ENCODE peak calls at places on chromosomes 7 and 10, in ten cellular contexts. R, Z, S, L, A, F, C, T, Y and P are unnamed samples.

GRCh38 chr7:154375956-154376355 is 323.8 kb downstream of the DPP6 start:
- DNase-seq in R (no peak), Z (no peak), S (no peak), L (no peak), A (no peak), F (no peak), C (no peak), T (no peak), Y (no peak), P (no peak)

GRCh38 chr10:35423505-35424306 is 87.4 kb downstream of the CCNY start:
- DNase-seq in R (no peak), Z (peak), S (no peak), L (no peak), A (no peak), F (no peak), C (peak), T (no peak), Y (no peak), P (no peak)

GRCh38 chr10:42970451-42971250 is 106.2 kb upstream of the RET start:
- DNase-seq in R (no peak), Z (no peak), S (no peak), L (no peak), A (no peak), F (no peak), C (no peak), T (no peak), Y (no peak), P (peak)

GRCh38 chr10:121655254-121656142 is 57.3 kb upstream of the FGFR2 start:
- DNase-seq in R (no peak), Z (no peak), S (no peak), L (no peak), A (peak), F (no peak), C (no peak), T (no peak), Y (no peak), P (no peak)

GRCh38 chr10:124455441-124455840 is 5.6 kb upstream of the NKX1-2 start:
- DNase-seq in R (no peak), Z (no peak), S (no peak), L (no peak), A (no peak), F (no peak), C (no peak), T (no peak), Y (no peak), P (no peak)

GRCh38 chr7:131637846-131638245 is 81.4 kb upstream of the PODXL start:
- DNase-seq in R (no peak), Z (no peak), S (no peak), L (no peak), A (peak), F (no peak), C (no peak), T (no peak), Y (no peak), P (no peak)

GRCh38 chr7:51219261-51219988 is 97.2 kb downstream of the COBL start:
- DNase-seq in R (no peak), Z (no peak), S (no peak), L (no peak), A (peak), F (no peak), C (no peak), T (no peak), Y (no peak), P (peak)

GRCh38 chr10:115968236-115968635 is 304.8 kb downstream of the GFRA1 start:
- DNase-seq in R (no peak), Z (no peak), S (no peak), L (no peak), A (peak), F (no peak), C (no peak), T (no peak), Y (no peak), P (no peak)

GRCh38 chr7:128855559-128855958 is 7.1 kb upstream of the ATP6V1F start:
- DNase-seq in R (no peak), Z (no peak), S (no peak), L (no peak), A (no peak), F (no peak), C (no peak), T (no peak), Y (no peak), P (no peak)

GRCh38 chr7:26153823-26154783 is 2.1 kb downstream of the NFE2L3 start:
- DNase-seq in R (no peak), Z (peak), S (no peak), L (no peak), A (peak), F (no peak), C (peak), T (peak), Y (no peak), P (no peak)

GRCh38 chr7:140033779-140034363 is 28.9 kb downstream of the PARP12 start:
- DNase-seq in R (no peak), Z (peak), S (no peak), L (no peak), A (no peak), F (no peak), C (peak), T (no peak), Y (no peak), P (peak)

GRCh38 chr10:92242910-92243671 is 47.8 kb downstream of the CPEB3 start:
- DNase-seq in R (peak), Z (peak), S (peak), L (peak), A (peak), F (peak), C (peak), T (peak), Y (peak), P (no peak)

GRCh38 chr10:75061709-75062108 is 49.7 kb upstream of the SAMD8 start:
- DNase-seq in R (no peak), Z (no peak), S (no peak), L (no peak), A (no peak), F (no peak), C (no peak), T (no peak), Y (no peak), P (no peak)

GRCh38 chr7:39336457-39336856 is 229.7 kb upstream of the YAE1 start:
- DNase-seq in R (no peak), Z (no peak), S (no peak), L (peak), A (no peak), F (peak), C (no peak), T (no peak), Y (no peak), P (no peak)

GRCh38 chr10:44422631-44423030 is 37.7 kb upstream of the CXCL12 start:
- DNase-seq in R (no peak), Z (no peak), S (no peak), L (no peak), A (no peak), F (no peak), C (no peak), T (no peak), Y (no peak), P (no peak)

GRCh38 chr7:149238051-149238450 is 1.4 kb upstream of the ZNF212 start:
- DNase-seq in R (no peak), Z (no peak), S (no peak), L (no peak), A (no peak), F (no peak), C (peak), T (no peak), Y (no peak), P (no peak)

GRCh38 chr7:9645756-9646155 is 1212.3 kb downstream of the NXPH1 start:
- DNase-seq in R (no peak), Z (peak), S (no peak), L (no peak), A (no peak), F (no peak), C (no peak), T (no peak), Y (no peak), P (no peak)

GRCh38 chr10:323651-324293 is 188.5 kb downstream of the ZMYND11 start:
- DNase-seq in R (peak), Z (peak), S (peak), L (peak), A (no peak), F (peak), C (peak), T (peak), Y (no peak), P (peak)

GRCh38 chr10:38118072-38118807 is 24.1 kb downstream of the ZNF37A start:
- DNase-seq in R (no peak), Z (peak), S (no peak), L (peak), A (peak), F (no peak), C (peak), T (no peak), Y (no peak), P (no peak)

GRCh38 chr10:121662945-121663917 is 65.0 kb upstream of the FGFR2 start:
- DNase-seq in R (no peak), Z (no peak), S (no peak), L (no peak), A (peak), F (no peak), C (no peak), T (no peak), Y (no peak), P (no peak)

GRCh38 chr10:131021967-131022366 is 289.6 kb downstream of the TCERG1L start:
- DNase-seq in R (no peak), Z (no peak), S (no peak), L (no peak), A (no peak), F (no peak), C (no peak), T (no peak), Y (peak), P (no peak)
- TF ChIP-seq CTCF in R (no peak), Z (no peak), S (no peak), L (no peak), A (no peak), F (no peak), C (no peak), T (no peak), Y (no peak), P (no peak)

GRCh38 chr10:132578287-132578951 is 40.8 kb downstream of the INPP5A start:
- DNase-seq in R (no peak), Z (no peak), S (no peak), L (no peak), A (no peak), F (no peak), C (no peak), T (no peak), Y (no peak), P (no peak)

GRCh38 chr10:132576671-132577349 is 39.2 kb downstream of the INPP5A start:
- DNase-seq in R (no peak), Z (no peak), S (no peak), L (no peak), A (no peak), F (no peak), C (no peak), T (no peak), Y (no peak), P (no peak)

GRCh38 chr10:132575320-132576201 is 38.0 kb downstream of the INPP5A start:
- DNase-seq in R (no peak), Z (peak), S (no peak), L (peak), A (no peak), F (peak), C (peak), T (peak), Y (peak), P (no peak)

GRCh38 chr10:132579027-132579859 is 41.7 kb downstream of the INPP5A start:
- DNase-seq in R (no peak), Z (no peak), S (no peak), L (no peak), A (no peak), F (no peak), C (no peak), T (no peak), Y (no peak), P (no peak)

GRCh38 chr10:132577350-132578005 is 39.9 kb downstream of the INPP5A start:
- DNase-seq in R (peak), Z (no peak), S (no peak), L (peak), A (no peak), F (no peak), C (no peak), T (peak), Y (peak), P (no peak)
- TF ChIP-seq CTCF in R (peak), Z (peak), S (no peak), L (no peak), A (no peak), F (peak), C (peak), T (peak), Y (peak), P (peak)

DNA sequence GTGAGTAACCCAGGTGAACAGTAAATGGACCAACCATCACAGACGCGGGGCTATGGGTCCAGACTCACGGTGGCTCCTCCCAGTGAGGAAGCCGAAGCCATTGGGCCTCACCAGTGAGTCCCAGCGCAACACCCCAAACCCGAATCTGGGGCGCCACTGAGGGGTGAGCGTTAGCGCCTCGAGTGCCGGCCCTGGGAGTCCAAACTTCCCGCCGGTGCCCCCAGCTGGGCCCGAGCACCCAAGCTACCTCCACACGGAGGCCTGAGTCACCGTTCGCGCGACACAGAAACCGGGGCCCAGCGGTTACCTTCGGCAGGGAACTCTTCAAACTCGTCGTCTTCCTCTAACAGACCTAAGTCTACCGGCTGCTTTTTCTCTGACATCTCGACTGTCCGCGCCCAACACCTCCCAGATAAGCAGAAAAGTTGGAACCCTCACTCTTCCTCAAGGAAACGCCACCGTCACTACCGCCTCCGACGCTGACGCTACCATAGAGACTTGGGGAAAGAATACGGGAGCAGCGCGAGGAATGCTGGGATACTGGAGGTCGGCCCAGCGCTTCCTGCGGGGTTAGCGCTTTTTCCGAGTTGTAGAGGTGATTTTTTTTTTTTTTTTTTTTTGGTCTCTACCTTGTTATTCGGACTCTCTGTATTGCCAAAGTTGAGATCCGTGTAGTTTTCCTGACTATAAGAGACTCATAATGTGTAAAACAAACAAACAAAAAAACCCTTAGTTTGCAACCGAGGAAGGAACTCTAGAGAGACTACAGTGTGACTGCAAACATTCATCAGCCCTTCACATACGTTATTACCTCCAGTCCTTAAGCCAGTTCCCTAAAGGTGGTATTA is at the start of gene SEM1:
- DNase-seq in R (peak), Z (peak), S (peak), L (peak), A (peak), F (peak), C (peak), T (peak), Y (peak), P (peak)
- TF ChIP-seq CTCF in R (no peak), Z (no peak), S (no peak), L (no peak), A (no peak), F (no peak), C (no peak), T (no peak), Y (no peak), P (no peak)

DNA sequence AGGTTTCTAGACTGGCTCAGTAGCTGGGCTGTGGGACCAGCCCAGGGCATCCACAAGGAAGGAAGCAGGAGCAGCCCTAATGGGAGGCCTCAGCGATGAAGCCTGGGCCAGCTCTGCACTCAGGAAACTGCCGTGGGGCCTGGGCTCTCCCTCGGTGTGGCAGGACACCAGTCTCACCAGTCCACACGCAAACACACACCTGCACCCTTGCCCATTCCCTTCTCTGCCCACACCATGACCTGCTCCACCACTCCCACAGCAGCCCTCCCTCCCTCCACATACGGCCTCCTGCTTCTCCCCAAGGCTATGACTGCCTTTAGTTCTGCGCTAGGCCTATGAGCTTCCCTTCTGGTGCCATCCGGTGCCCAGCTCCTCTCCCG is 7.1 kb downstream of the FGF8 start:
- DNase-seq in R (no peak), Z (no peak), S (no peak), L (no peak), A (no peak), F (no peak), C (no peak), T (no peak), Y (no peak), P (no peak)
- TF ChIP-seq CTCF in R (no peak), Z (no peak), S (no peak), L (no peak), A (no peak), F (no peak), C (no peak), T (no peak), Y (no peak), P (no peak)

GRCh38 chr7:74126220-74126880 is 42.7 kb downstream of the LIMK1 start:
- DNase-seq in R (no peak), Z (no peak), S (no peak), L (no peak), A (no peak), F (no peak), C (no peak), T (no peak), Y (no peak), P (no peak)
- TF ChIP-seq CTCF in R (no peak), Z (no peak), S (no peak), L (no peak), A (no peak), F (no peak), C (no peak), T (no peak), Y (no peak), P (no peak)

GRCh38 chr7:152619027-152619739 is 56.8 kb downstream of the XRCC2 start:
- DNase-seq in R (no peak), Z (no peak), S (no peak), L (no peak), A (no peak), F (no peak), C (no peak), T (no peak), Y (no peak), P (no peak)
- TF ChIP-seq CTCF in R (no peak), Z (no peak), S (no peak), L (no peak), A (no peak), F (no peak), C (no peak), T (no peak), Y (no peak), P (no peak)

GRCh38 chr10:128867119-128867518 is 599.9 kb upstream of the MGMT start:
- DNase-seq in R (no peak), Z (no peak), S (no peak), L (no peak), A (no peak), F (no peak), C (no peak), T (no peak), Y (no peak), P (no peak)
- TF ChIP-seq CTCF in R (no peak), Z (no peak), S (no peak), L (no peak), A (no peak), F (no peak), C (no peak), T (no peak), Y (no peak), P (no peak)